ENCODE peak calls at places on chromosomes 6 and 20, in nine cellular contexts. D is vagina, T is HepG2, U is GM23338, B is breast epithelium, L is transverse colon, X is upper lobe of left lung, P is endothelial cell of umbilical vein, C is spleen. Z is an unnamed sample.

GRCh38 chr6:79377830-79378460 is 143.5 kb upstream of the HMGN3 start:
- DNase-seq in D (no peak), T (no peak), U (peak; percentile 9), B (no peak), L (no peak), X (no peak), P (peak; percentile 93), C (no peak), Z (no peak)

GRCh38 chr6:11217360-11218076 is 14.9 kb downstream of the NEDD9 start:
- DNase-seq in D (no peak), T (peak; percentile 79), U (no peak), B (no peak), L (peak; percentile 51), X (no peak), P (peak; percentile 55), C (no peak), Z (peak; percentile 76)

GRCh38 chr20:48668451-48668946 is 159.3 kb downstream of the PREX1 start:
- DNase-seq in D (no peak), T (peak; percentile 21), U (no peak), B (no peak), L (no peak), X (no peak), P (no peak), C (peak; percentile 75), Z (no peak)

GRCh38 chr20:5969348-5969935 is 19.0 kb downstream of the MCM8 start:
- DNase-seq in D (no peak), T (no peak), U (peak; percentile 97), B (no peak), L (no peak), X (no peak), P (no peak), C (no peak), Z (no peak)

GRCh38 chr6:93644611-93645010 is 225.3 kb upstream of the EPHA7 start:
- DNase-seq in D (no peak), T (peak; percentile 12), U (no peak), B (no peak), L (peak; percentile 8), X (no peak), P (peak; percentile 3), C (no peak), Z (no peak)

GRCh38 chr6:144007779-144008500 is at the start of gene PLAGL1:
- DNase-seq in D (no peak), T (peak; percentile 4), U (peak; percentile 74), B (no peak), L (peak; percentile 69), X (peak; percentile 59), P (peak; percentile 57), C (peak; percentile 83), Z (peak; percentile 58)

GRCh38 chr20:34874094-34874654 is 1.5 kb upstream of the GGT7 start:
- DNase-seq in D (peak; percentile 89), T (peak; percentile 90), U (peak; percentile 93), B (peak; percentile 68), L (peak; percentile 88), X (peak; percentile 85), P (peak; percentile 90), C (no peak), Z (peak; percentile 78)

GRCh38 chr20:59020938-59021551 is 1.8 kb downstream of the TUBB1 start:
- DNase-seq in D (peak; percentile 29), T (no peak), U (no peak), B (no peak), L (no peak), X (no peak), P (no peak), C (no peak), Z (no peak)

GRCh38 chr20:22052025-22052527 is 346.6 kb downstream of the PAX1 start:
- DNase-seq in D (no peak), T (no peak), U (no peak), B (no peak), L (no peak), X (no peak), P (no peak), C (no peak), Z (no peak)

GRCh38 chr6:108916026-108916689 is 67.9 kb downstream of the ARMC2 start:
- DNase-seq in D (no peak), T (no peak), U (no peak), B (peak; percentile 72), L (no peak), X (no peak), P (no peak), C (no peak), Z (no peak)

GRCh38 chr6:108492131-108492766 is 68.5 kb upstream of the FOXO3 start:
- DNase-seq in D (no peak), T (peak; percentile 25), U (peak; percentile 46), B (no peak), L (no peak), X (no peak), P (peak; percentile 77), C (no peak), Z (peak; percentile 9)

GRCh38 chr6:28880894-28881780 is 42.6 kb downstream of the TRIM27 start:
- DNase-seq in D (no peak), T (peak; percentile 82), U (peak; percentile 84), B (peak; percentile 71), L (peak; percentile 71), X (peak; percentile 38), P (peak; percentile 84), C (no peak), Z (peak; percentile 68)

DNA sequence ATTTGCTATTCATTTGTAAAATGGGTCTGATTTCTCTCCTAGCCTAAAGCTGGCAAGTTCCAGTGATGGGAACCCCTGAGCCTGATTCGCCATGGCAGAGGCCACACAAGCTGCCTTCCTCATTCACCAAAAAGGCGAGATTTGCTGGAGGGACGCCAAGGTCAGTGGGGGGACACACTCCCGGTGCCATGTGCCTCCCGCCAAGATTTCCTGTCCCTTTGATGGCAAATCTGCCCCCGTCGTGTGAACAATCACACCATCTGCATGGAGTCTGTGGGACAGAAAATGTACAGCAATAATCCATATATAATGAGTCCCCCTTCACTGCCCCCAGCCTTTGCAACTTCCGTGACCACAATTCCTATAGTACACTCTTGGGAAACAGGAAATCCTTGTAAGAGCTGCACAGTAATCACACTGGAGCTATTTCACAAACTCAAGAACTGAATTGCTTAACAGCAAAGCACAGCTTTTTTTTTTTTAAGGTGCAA is 15.7 kb upstream of the IGF2R start:
- DNase-seq in D (peak; percentile 77), T (no peak), U (no peak), B (no peak), L (no peak), X (peak; percentile 70), P (peak; percentile 21), C (peak; percentile 84), Z (no peak)
- TF ChIP-seq POLR2AphosphoS5 in D (peak; percentile 44), T (no peak), U (no peak), B (no peak), L (no peak), X (peak; percentile 70), P (no peak), C (peak; percentile 68), Z (no peak)

DNA sequence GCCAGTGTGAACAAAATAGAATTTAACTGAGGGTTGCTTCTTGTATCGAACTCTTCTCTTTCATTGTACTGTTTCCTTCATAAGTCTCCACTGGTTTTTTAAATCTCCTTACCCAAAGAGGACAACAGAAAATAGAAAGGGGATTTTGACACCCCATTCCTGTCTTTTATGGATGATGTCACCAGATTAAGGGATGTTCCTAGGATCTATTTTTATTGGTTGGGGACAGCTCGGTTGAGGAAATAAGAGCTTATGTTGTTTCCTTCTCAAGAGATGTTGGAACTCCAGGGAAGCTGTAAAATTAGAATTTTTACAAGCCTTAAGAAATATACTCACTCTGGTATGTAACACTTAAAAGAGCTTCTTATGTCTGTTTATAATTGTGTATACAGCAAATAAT is 171.5 kb downstream of the PHF3 start:
- DNase-seq in D (no peak), T (no peak), U (no peak), B (no peak), L (no peak), X (no peak), P (no peak), C (no peak), Z (no peak)
- H3K27ac ChIP-seq in D (peak overlapping the region; percentile 45), T (peak overlapping the region; percentile 61), U (no peak overlapping the region), B (peak overlapping the region; percentile 38), L (no peak overlapping the region), X (peak overlapping the region; percentile 85), P (peak overlapping the region; percentile 88), C (peak overlapping the region; percentile 76), Z (peak overlapping the region; percentile 22)

GRCh38 chr6:2854394-2854982 is 12.8 kb upstream of the SERPINB1 start:
- DNase-seq in D (no peak), T (no peak), U (no peak), B (no peak), L (no peak), X (no peak), P (peak; percentile 94), C (no peak), Z (no peak)
- H3K4me3 ChIP-seq in D (peak overlapping the region; percentile 35), T (peak overlapping the region; percentile 53), U (peak overlapping the region; percentile 19), B (peak overlapping the region; percentile 35), L (peak overlapping the region; percentile 46), X (peak overlapping the region; percentile 7), P (peak overlapping the region; percentile 57), C (peak overlapping the region; percentile 2), Z (no peak overlapping the region)

GRCh38 chr6:114404339-114404955 is 61.6 kb upstream of the HS3ST5 start:
- DNase-seq in D (no peak), T (no peak), U (peak; percentile 37), B (no peak), L (no peak), X (no peak), P (no peak), C (no peak), Z (no peak)
- TF ChIP-seq POLR2AphosphoS5 in D (no peak), T (no peak), U (no peak), B (no peak), L (no peak), X (no peak), P (no peak), C (no peak), Z (no peak)

GRCh38 chr20:1935696-1936366 is 40.6 kb downstream of the SIRPA start:
- DNase-seq in D (no peak), T (no peak), U (no peak), B (no peak), L (peak; percentile 50), X (no peak), P (no peak), C (no peak), Z (no peak)

GRCh38 chr20:1932971-1933370 is 37.8 kb downstream of the SIRPA start:
- DNase-seq in D (no peak), T (no peak), U (no peak), B (no peak), L (no peak), X (no peak), P (no peak), C (no peak), Z (no peak)

GRCh38 chr20:1933465-1933870 is 38.3 kb downstream of the SIRPA start:
- DNase-seq in D (no peak), T (no peak), U (no peak), B (no peak), L (no peak), X (no peak), P (no peak), C (no peak), Z (no peak)

GRCh38 chr20:1934162-1934561 is 39.0 kb downstream of the SIRPA start:
- DNase-seq in D (no peak), T (no peak), U (no peak), B (no peak), L (no peak), X (no peak), P (no peak), C (no peak), Z (no peak)

GRCh38 chr20:1934578-1935573 is 39.7 kb downstream of the SIRPA start:
- DNase-seq in D (peak; percentile 97), T (no peak), U (no peak), B (no peak), L (no peak), X (peak; percentile 57), P (no peak), C (no peak), Z (no peak)
- H3K27ac ChIP-seq in D (no peak overlapping the region), T (no peak overlapping the region), U (no peak overlapping the region), B (no peak overlapping the region), L (peak overlapping the region; percentile 56), X (peak overlapping the region; percentile 38), P (no peak overlapping the region), C (no peak overlapping the region), Z (no peak overlapping the region)

GRCh38 chr6:14638562-14638931 is 521.0 kb downstream of the CD83 start:
- DNase-seq in D (no peak), T (no peak), U (no peak), B (no peak), L (no peak), X (no peak), P (no peak), C (no peak), Z (no peak)
- H3K4me3 ChIP-seq in D (no peak overlapping the region), T (no peak overlapping the region), U (no peak overlapping the region), B (no peak overlapping the region), L (no peak overlapping the region), X (no peak overlapping the region), P (no peak overlapping the region), C (peak overlapping the region; percentile 15), Z (no peak overlapping the region)